ENCODE peak calls at places on chromosome 16, in six cellular contexts. P is AG10803; R is BE2C; C is lung; E is stomach; X is CD8-positive, alpha-beta T cell. J is an unnamed sample.

GRCh38 chr16:27317738-27318398 is 4.1 kb downstream of the IL4R start:
- DNase-seq in P (no peak), R (no peak), C (no peak), E (no peak), X (no peak), J (no peak)

GRCh38 chr16:30660424-30661251 is 2.4 kb downstream of the FBRS start:
- DNase-seq in P (no peak), R (no peak), C (no peak), E (no peak), X (peak), J (no peak)

GRCh38 chr16:3999890-4000325 is 116.3 kb downstream of the ADCY9 start:
- DNase-seq in P (peak), R (no peak), C (no peak), E (no peak), X (no peak), J (no peak)

GRCh38 chr16:24610421-24610765 is 71.0 kb downstream of the RBBP6 start:
- DNase-seq in P (peak), R (peak), C (no peak), E (no peak), X (no peak), J (no peak)

GRCh38 chr16:1443980-1444729 is at the start of gene CCDC154:
- DNase-seq in P (no peak), R (no peak), C (no peak), E (no peak), X (no peak), J (no peak)

GRCh38 chr16:15602285-15603044 is 40.5 kb downstream of the MARF1 start:
- DNase-seq in P (no peak), R (no peak), C (no peak), E (no peak), X (no peak), J (no peak)

GRCh38 chr16:70390774-70391173 is 44.1 kb downstream of the DDX19A start:
- DNase-seq in P (no peak), R (no peak), C (no peak), E (no peak), X (no peak), J (no peak)

GRCh38 chr16:57600952-57601580 is 27.4 kb upstream of the ADGRG1 start:
- DNase-seq in P (no peak), R (no peak), C (no peak), E (no peak), X (no peak), J (no peak)

GRCh38 chr16:28136751-28137434 is 73.4 kb upstream of the GSG1L start:
- DNase-seq in P (no peak), R (no peak), C (no peak), E (no peak), X (peak), J (no peak)

GRCh38 chr16:84139628-84140258 is 5.2 kb downstream of the HSDL1 start:
- DNase-seq in P (no peak), R (no peak), C (no peak), E (no peak), X (no peak), J (no peak)

GRCh38 chr16:7013990-7014389 is 318.7 kb upstream of the RBFOX1 start:
- DNase-seq in P (no peak), R (no peak), C (no peak), E (no peak), X (no peak), J (peak)

GRCh38 chr16:87561200-87562105 is 40.9 kb upstream of the JPH3 start:
- DNase-seq in P (no peak), R (no peak), C (no peak), E (no peak), X (no peak), J (no peak)

GRCh38 chr16:12066823-12067222 is 90.3 kb downstream of the SNX29 start:
- DNase-seq in P (no peak), R (no peak), C (no peak), E (no peak), X (no peak), J (no peak)

GRCh38 chr16:19020689-19021088 is 37.0 kb downstream of the TMC7 start:
- DNase-seq in P (no peak), R (no peak), C (no peak), E (no peak), X (no peak), J (no peak)

GRCh38 chr16:87207509-87207908 is 109.7 kb downstream of the C16orf95 start:
- DNase-seq in P (peak), R (no peak), C (no peak), E (no peak), X (no peak), J (no peak)

GRCh38 chr16:50626868-50627267 is 54.2 kb downstream of the SNX20 start:
- DNase-seq in P (no peak), R (no peak), C (no peak), E (no peak), X (no peak), J (no peak)

DNA sequence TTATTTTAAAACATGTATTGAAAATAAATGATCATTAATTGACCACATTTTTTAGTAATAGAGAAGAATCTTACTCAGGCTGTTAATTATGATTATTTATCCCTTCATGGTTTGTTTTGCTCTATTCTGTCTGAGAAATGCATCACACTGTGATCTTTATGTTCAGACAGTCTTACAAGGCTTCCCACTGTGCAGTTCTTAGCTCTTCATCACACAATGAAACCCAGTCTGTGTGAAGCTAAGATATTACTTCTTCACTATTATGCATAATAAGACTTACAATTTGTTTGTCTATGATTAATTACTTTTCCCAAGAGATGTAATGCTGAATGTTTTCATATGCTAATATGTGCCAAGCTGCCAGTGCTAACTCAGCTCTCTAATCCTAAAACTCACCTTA is 1180.8 kb upstream of the CDH8 start:
- DNase-seq in P (no peak), R (no peak), C (no peak), E (no peak), X (no peak), J (no peak)
- TF ChIP-seq CTCF in P (no peak), R (no peak), C (no peak), E (no peak), X (no peak), J (no peak)

DNA sequence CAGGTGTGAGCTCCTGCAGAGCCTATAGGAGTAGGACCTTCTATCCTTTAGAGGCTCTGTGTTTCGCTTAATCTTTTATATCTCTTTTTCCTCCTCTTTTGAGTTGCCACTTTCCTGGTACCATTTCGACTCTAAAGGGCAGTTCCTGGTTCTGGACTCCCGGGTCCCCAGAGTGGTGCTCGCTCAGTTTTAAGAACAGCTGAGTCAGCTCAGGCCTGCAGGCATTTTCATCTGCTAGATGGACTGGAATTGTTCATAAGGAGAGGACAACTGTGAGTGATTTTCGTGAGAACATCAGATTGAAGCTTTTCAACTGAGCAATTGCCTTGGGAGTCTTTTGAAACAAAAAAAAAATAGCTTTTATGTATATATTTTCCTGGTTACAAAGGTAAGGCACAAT is 1.2 kb downstream of the BCO1 start:
- DNase-seq in P (no peak), R (no peak), C (no peak), E (no peak), X (no peak), J (no peak)
- H3K4me3 ChIP-seq in P (no peak), R (no peak), C (no peak), E (no peak), X (no peak), J (no peak)

GRCh38 chr16:85825326-85825725 is 25.8 kb downstream of the COX4I1 start:
- DNase-seq in P (no peak), R (no peak), C (no peak), E (no peak), X (no peak), J (no peak)
- TF ChIP-seq CTCF in P (no peak), R (no peak), C (no peak), E (no peak), X (no peak), J (no peak)

DNA sequence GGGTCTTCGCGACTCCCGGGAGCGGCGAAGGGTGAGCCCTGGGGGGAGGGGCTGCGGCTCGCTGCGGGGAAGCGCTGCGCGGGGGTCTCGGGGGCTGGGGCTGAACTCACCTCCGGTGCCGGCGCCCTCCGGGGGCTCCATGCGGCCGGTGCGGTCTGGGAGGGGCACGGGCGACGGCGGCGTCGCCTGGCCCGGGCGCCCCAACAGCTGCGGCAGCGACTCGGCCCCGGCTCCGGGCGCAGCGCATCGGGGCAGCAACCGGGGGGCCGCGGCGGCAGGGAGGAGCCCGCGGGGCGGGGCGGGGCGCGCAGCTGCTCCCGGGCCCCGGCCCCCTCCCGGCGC is at the start of gene DBNDD1:
- DNase-seq in P (no peak), R (no peak), C (no peak), E (peak), X (no peak), J (no peak)
- H3K4me3 ChIP-seq in P (peak), R (peak), C (peak), E (peak), X (peak), J (peak)

DNA sequence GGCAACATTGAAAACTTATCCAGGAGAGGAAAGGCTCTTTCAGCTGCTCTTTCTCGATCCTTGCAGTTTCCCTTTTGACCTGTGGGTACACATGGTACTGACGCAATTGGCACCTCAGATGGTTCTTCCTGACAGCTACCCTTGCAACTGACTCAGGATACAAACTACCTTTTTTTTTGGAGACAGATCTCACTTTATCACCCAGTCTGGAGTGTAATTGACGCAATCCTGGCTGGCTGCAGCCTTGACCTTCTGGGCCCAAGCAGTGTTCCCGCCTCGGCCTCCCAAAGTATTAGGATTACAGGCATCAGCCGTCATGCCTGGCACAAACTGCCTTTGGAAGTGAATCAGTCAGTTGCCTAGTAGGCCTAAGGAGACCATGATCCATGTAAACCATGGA is 607.2 kb downstream of the WWOX start:
- DNase-seq in P (no peak), R (no peak), C (no peak), E (no peak), X (no peak), J (no peak)
- TF ChIP-seq CTCF in P (no peak), R (no peak), C (no peak), E (no peak), X (no peak), J (no peak)

GRCh38 chr16:89174877-89175276 is 3.3 kb downstream of the CDH15 start:
- DNase-seq in P (no peak), R (no peak), C (no peak), E (no peak), X (no peak), J (no peak)
- H3K4me3 ChIP-seq in P (no peak), R (no peak), C (no peak), E (no peak), X (no peak), J (no peak)

J was measured in LNCaP clone FGC.